ENCODE peak calls at places on chromosomes 11 and 22, in four cellular contexts. One of them, this sample, is unnamed.

GRCh38 chr11:32006799-32007388 is 84.0 kb upstream of the RCN1 start:
- DNase-seq in IMR-90: peak; percentile 51
- DNase-seq in H1: no peak
- DNase-seq in trophoblast cell: no peak
- DNase-seq in this sample: peak; percentile 38

GRCh38 chr11:96173424-96173823 is 169.6 kb downstream of the MAML2 start:
- DNase-seq in IMR-90: no peak
- DNase-seq in H1: no peak
- DNase-seq in trophoblast cell: no peak
- DNase-seq in this sample: no peak

GRCh38 chr22:37370306-37370979 is 56.8 kb downstream of the ELFN2 start:
- DNase-seq in IMR-90: no peak
- DNase-seq in H1: no peak
- DNase-seq in trophoblast cell: no peak
- DNase-seq in this sample: no peak

GRCh38 chr11:125498521-125498920 is 2.5 kb upstream of the FEZ1 start:
- DNase-seq in IMR-90: no peak
- DNase-seq in H1: no peak
- DNase-seq in trophoblast cell: no peak
- DNase-seq in this sample: no peak

GRCh38 chr22:46131151-46131587 is 19.2 kb upstream of the PPARA start:
- DNase-seq in IMR-90: no peak
- DNase-seq in H1: peak; percentile 50
- DNase-seq in trophoblast cell: no peak
- DNase-seq in this sample: no peak

GRCh38 chr11:71999360-71999759 is 651 bp downstream of the IL18BP start:
- DNase-seq in IMR-90: peak; percentile 52
- DNase-seq in H1: no peak
- DNase-seq in trophoblast cell: peak; percentile 59
- DNase-seq in this sample: peak; percentile 65

GRCh38 chr11:11985954-11986949 is 22.2 kb downstream of the DKK3 start:
- DNase-seq in IMR-90: no peak
- DNase-seq in H1: no peak
- DNase-seq in trophoblast cell: no peak
- DNase-seq in this sample: no peak

GRCh38 chr22:33605686-33606085 is 314.6 kb downstream of the LARGE1 start:
- DNase-seq in IMR-90: no peak
- DNase-seq in H1: no peak
- DNase-seq in trophoblast cell: no peak
- DNase-seq in this sample: no peak

GRCh38 chr22:22915670-22916035 is 28.0 kb downstream of the IGLL5 start:
- DNase-seq in IMR-90: no peak
- DNase-seq in H1: no peak
- DNase-seq in trophoblast cell: no peak
- DNase-seq in this sample: no peak

GRCh38 chr22:46481386-46481785 is 56.0 kb downstream of the CELSR1 start:
- DNase-seq in IMR-90: no peak
- DNase-seq in H1: no peak
- DNase-seq in trophoblast cell: no peak
- DNase-seq in this sample: no peak

DNA sequence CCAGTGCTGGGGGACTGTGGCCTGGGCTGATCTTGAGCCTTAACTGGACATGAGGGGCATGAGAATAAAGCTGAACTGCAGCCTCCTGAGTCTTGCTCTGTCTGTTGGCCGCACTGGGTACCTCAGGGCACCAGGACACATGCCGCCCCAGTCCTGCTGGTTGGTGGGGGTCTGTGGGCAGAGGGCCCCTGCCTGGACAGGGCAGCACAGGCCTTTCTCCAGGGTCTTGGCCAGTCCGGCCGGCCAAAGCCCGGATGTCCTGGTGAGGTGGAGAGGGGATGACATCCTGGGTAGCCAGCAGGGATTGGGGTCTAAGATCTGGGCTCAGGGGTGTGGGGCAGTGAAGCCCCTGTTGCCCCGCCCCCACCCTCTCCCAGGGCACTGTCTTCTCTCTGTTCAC is 1.5 kb upstream of the RPS6KA4 start:
- DNase-seq in IMR-90: no peak
- DNase-seq in H1: no peak
- DNase-seq in trophoblast cell: no peak
- DNase-seq in this sample: no peak
- H3K4me2 ChIP-seq in IMR-90: no peak overlapping the region
- H3K4me2 ChIP-seq in H1: no peak overlapping the region
- H3K4me2 ChIP-seq in trophoblast cell: no peak overlapping the region
- H3K4me2 ChIP-seq in this sample: no peak overlapping the region

GRCh38 chr11:46977940-46978595 is 41.5 kb downstream of the CSTPP1 start:
- DNase-seq in IMR-90: peak; percentile 52
- DNase-seq in H1: no peak
- DNase-seq in trophoblast cell: no peak
- DNase-seq in this sample: peak; percentile 61

GRCh38 chr11:46981429-46981828 is 44.9 kb downstream of the CSTPP1 start:
- DNase-seq in IMR-90: no peak
- DNase-seq in H1: no peak
- DNase-seq in trophoblast cell: no peak
- DNase-seq in this sample: no peak

GRCh38 chr11:46976182-46976854 is 39.8 kb downstream of the CSTPP1 start:
- DNase-seq in IMR-90: no peak
- DNase-seq in H1: no peak
- DNase-seq in trophoblast cell: no peak
- DNase-seq in this sample: no peak

GRCh38 chr11:46979358-46979757 is 42.8 kb downstream of the CSTPP1 start:
- DNase-seq in IMR-90: no peak
- DNase-seq in H1: no peak
- DNase-seq in trophoblast cell: no peak
- DNase-seq in this sample: no peak

DNA sequence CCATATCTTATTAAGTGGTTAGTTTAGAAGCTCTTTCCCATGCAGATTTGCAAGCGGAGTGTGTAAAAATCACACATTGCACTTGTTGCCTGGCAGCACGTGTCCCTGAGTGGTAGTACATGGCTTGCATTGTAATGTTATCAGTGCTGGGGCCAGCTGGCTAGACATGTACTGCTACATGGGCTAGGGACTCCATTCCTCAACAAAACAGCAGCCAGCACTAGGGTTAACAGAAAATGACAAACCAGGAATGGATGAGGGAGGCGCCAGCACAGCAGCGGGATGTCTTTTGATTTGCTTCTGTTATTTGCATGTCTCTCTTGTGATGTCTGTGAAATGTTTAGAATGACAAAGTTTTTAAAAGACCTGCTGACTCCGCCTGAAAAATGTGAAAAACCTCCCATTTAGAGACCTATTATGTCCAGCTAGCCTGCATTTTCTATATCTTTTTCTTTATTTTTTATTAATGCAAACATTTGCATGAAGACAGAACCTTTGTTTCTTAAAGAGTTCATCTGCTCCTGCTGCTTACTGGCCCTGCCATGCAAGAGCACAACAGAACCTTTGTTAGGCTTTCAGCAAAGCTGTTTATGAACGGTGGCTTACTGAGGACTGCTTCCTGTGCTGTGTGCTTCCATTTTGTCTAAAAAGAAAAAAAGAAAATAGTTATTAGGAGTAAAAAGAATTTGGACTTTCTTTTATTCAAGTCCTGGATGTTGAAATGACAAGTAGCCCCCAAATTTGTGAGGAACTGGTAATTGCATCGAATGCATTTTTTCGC is 40.7 kb downstream of the CSTPP1 start:
- DNase-seq in IMR-90: no peak
- DNase-seq in H1: peak; percentile 23
- DNase-seq in trophoblast cell: peak; percentile 5
- DNase-seq in this sample: peak; percentile 42
- H4K91ac ChIP-seq in IMR-90: peak overlapping the region; percentile 53
- H4K91ac ChIP-seq in H1: no peak overlapping the region
- H4K91ac ChIP-seq in trophoblast cell: no peak overlapping the region
- H4K91ac ChIP-seq in this sample: no peak overlapping the region

GRCh38 chr11:1126491-1126926 is 31.2 kb upstream of the MUC5AC start:
- DNase-seq in IMR-90: no peak
- DNase-seq in H1: no peak
- DNase-seq in trophoblast cell: no peak
- DNase-seq in this sample: no peak
- H3K4me2 ChIP-seq in IMR-90: no peak overlapping the region
- H3K4me2 ChIP-seq in H1: no peak overlapping the region
- H3K4me2 ChIP-seq in trophoblast cell: no peak overlapping the region
- H3K4me2 ChIP-seq in this sample: no peak overlapping the region

GRCh38 chr11:76978239-76978638 is 56.0 kb upstream of the B3GNT6 start:
- DNase-seq in IMR-90: no peak
- DNase-seq in H1: no peak
- DNase-seq in trophoblast cell: no peak
- DNase-seq in this sample: no peak
- H4K91ac ChIP-seq in IMR-90: no peak overlapping the region
- H4K91ac ChIP-seq in H1: no peak overlapping the region
- H4K91ac ChIP-seq in trophoblast cell: no peak overlapping the region
- H4K91ac ChIP-seq in this sample: no peak overlapping the region

GRCh38 chr11:91625495-91625894 is 599.1 kb upstream of the FAT3 start:
- DNase-seq in IMR-90: no peak
- DNase-seq in H1: no peak
- DNase-seq in trophoblast cell: no peak
- DNase-seq in this sample: peak; percentile 1

DNA sequence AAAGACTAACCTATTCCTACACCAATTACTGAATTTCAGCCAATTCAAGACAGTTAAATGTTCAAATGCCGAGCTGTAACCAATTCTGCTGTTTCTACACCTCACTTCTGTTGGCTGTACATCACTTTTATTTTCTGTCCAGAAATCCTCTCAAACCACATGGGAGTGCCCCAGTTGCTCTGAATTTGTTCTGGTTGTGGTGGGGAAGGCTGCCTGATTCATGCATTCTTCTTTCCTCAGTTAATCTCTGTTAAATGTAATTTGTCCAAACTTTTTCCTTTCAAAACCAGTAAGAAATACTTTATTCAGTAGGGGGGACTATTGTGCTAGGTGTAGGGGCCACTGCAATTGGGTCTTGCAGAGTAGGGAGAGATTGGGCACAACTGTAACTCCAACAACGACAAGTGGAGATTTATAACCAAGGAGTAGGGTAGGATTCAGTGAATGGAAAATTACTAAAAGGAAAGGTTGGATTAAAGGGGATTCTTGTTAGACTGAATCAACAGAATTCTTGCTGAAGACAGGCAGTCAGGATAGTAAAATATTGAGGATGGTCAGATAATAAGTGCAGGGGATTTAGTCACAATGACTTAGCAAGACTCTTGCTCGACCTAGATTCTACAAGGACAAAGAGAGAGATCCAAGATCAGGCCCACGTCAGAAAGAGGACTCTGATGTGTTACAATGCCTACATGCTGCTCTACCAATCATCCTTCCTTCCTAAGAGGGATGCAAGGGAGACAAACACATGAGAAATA is 593.5 kb upstream of the FAT3 start:
- DNase-seq in IMR-90: no peak
- DNase-seq in H1: no peak
- DNase-seq in trophoblast cell: no peak
- DNase-seq in this sample: no peak
- H3K4me2 ChIP-seq in IMR-90: no peak overlapping the region
- H3K4me2 ChIP-seq in H1: no peak overlapping the region
- H3K4me2 ChIP-seq in trophoblast cell: no peak overlapping the region
- H3K4me2 ChIP-seq in this sample: no peak overlapping the region

This sample was measured in mesenchymal stem cell.